ENCODE peak calls at places on chromosomes 13 and 19, in five cellular contexts. A, S, L, C and F are unnamed samples.
A peak's percentile ranks its signal among the peaks of the same experiment; 100 is the strongest.

GRCh38 chr13:44810067-44810840 is 179.0 kb downstream of the NUFIP1 start:
- DNase-seq in A (no peak), C (no peak), L (no peak), S (no peak), F (no peak)

GRCh38 chr19:32339988-32340874 is 5.2 kb upstream of the ZNF507 start:
- DNase-seq in A (no peak), L (peak; percentile 48), C (peak; percentile 35), S (peak; percentile 68), F (peak; percentile 79)

GRCh38 chr19:33801411-33801810 is 4.7 kb downstream of the KCTD15 start:
- DNase-seq in C (no peak), S (no peak), L (no peak), A (no peak), F (no peak)

GRCh38 chr13:79973533-79973963 is 367.4 kb downstream of the SPRY2 start:
- DNase-seq in S (peak; percentile 47), A (no peak), L (no peak), C (no peak), F (no peak)

GRCh38 chr13:47650221-47650620 is 350.9 kb downstream of the SUCLA2 start:
- DNase-seq in C (no peak), A (no peak), S (no peak), L (no peak), F (no peak)

GRCh38 chr19:35557539-35558399 is 5.7 kb downstream of the ATP4A start:
- DNase-seq in A (peak; percentile 40), C (no peak), L (no peak), S (peak; percentile 96), F (no peak)

GRCh38 chr13:99446242-99446641 is 55.0 kb upstream of the TM9SF2 start:
- DNase-seq in A (no peak), C (no peak), S (peak; percentile 73), L (no peak), F (no peak)

GRCh38 chr13:40517486-40518311 is 148.7 kb downstream of the FOXO1 start:
- DNase-seq in S (no peak), C (no peak), A (no peak), L (no peak), F (no peak)

GRCh38 chr13:81487151-81487550 is 1146.2 kb upstream of the SPRY2 start:
- DNase-seq in C (peak; percentile 38), L (no peak), S (peak; percentile 88), A (no peak), F (no peak)

GRCh38 chr19:2627319-2627829 is 75.1 kb downstream of the GNG7 start:
- DNase-seq in C (peak; percentile 62), A (no peak), S (peak; percentile 37), L (peak; percentile 18), F (peak; percentile 76)

GRCh38 chr13:99355267-99356215 is 48.3 kb upstream of the GPR183 start:
- DNase-seq in A (no peak), L (no peak), C (no peak), S (no peak), F (no peak)

GRCh38 chr13:59038824-59039223 is 1124.9 kb downstream of the DIAPH3 start:
- DNase-seq in L (no peak), A (no peak), C (no peak), S (no peak), F (no peak)

GRCh38 chr13:44648392-44649117 is 72.4 kb upstream of the TSC22D1 start:
- DNase-seq in C (no peak), S (peak; percentile 47), A (no peak), L (no peak), F (no peak)

GRCh38 chr19:32800757-32801156 is 68.8 kb downstream of the SLC7A9 start:
- DNase-seq in C (no peak), L (no peak), A (no peak), S (no peak), F (no peak)

GRCh38 chr19:17078038-17078919 is 2.7 kb downstream of the MYO9B start:
- DNase-seq in A (no peak), S (peak; percentile 21), L (peak; percentile 28), C (no peak), F (no peak)

GRCh38 chr19:39407644-39408391 is 1.2 kb downstream of the ZFP36 start:
- DNase-seq in L (no peak), A (peak; percentile 49), S (no peak), C (peak; percentile 56), F (no peak)